ENCODE peak calls at places on chromosomes 7 and 10, in four cellular contexts. K, D, U and Y are unnamed samples.

GRCh38 chr10:107767185-107767584 is 602.7 kb upstream of the SORCS1 start:
- DNase-seq in D (no peak), K (no peak), U (no peak), Y (no peak)

GRCh38 chr10:79379512-79380124 is 32.3 kb downstream of the PPIF start:
- DNase-seq in D (no peak), K (no peak), U (no peak), Y (peak)

GRCh38 chr7:80833289-80834104 is 85.4 kb downstream of the SEMA3C start:
- DNase-seq in K (no peak), U (no peak), D (no peak), Y (no peak)

GRCh38 chr10:102280397-102281015 is 35.2 kb downstream of the GBF1 start:
- DNase-seq in K (peak), U (no peak), D (no peak), Y (no peak)

GRCh38 chr7:65832281-65832680 is 40.6 kb upstream of the VKORC1L1 start:
- DNase-seq in U (no peak), K (no peak), D (peak), Y (no peak)

GRCh38 chr7:149774237-149775175 is 1.1 kb upstream of the ZNF467 start:
- DNase-seq in K (no peak), D (no peak), U (no peak), Y (no peak)

GRCh38 chr7:44911911-44912310 is 26.6 kb upstream of the PURB start:
- DNase-seq in D (no peak), U (no peak), K (no peak), Y (no peak)

GRCh38 chr7:2521952-2522591 is 2.5 kb downstream of the LFNG start:
- DNase-seq in U (no peak), D (no peak), K (no peak), Y (no peak)

GRCh38 chr7:42212541-42213090 is 24.4 kb downstream of the GLI3 start:
- DNase-seq in U (no peak), K (no peak), D (no peak), Y (no peak)

GRCh38 chr10:133388973-133389818 is 4.8 kb upstream of the MTG1 start:
- DNase-seq in U (no peak), K (no peak), D (no peak), Y (peak)

GRCh38 chr7:98000356-98000755 is 10.4 kb upstream of the OCM2 start:
- DNase-seq in D (no peak), K (no peak), U (no peak), Y (no peak)

GRCh38 chr7:46784746-46785145 is 797.2 kb downstream of the TNS3 start:
- DNase-seq in K (no peak), D (no peak), U (no peak), Y (no peak)

GRCh38 chr10:91197044-91197651 is 23.3 kb upstream of the PCGF5 start:
- DNase-seq in K (no peak), U (no peak), D (no peak), Y (no peak)

GRCh38 chr10:44627591-44628354 is 242.9 kb upstream of the CXCL12 start:
- DNase-seq in D (no peak), K (no peak), U (no peak), Y (no peak)

GRCh38 chr7:153091477-153091876 is 331.9 kb downstream of the ACTR3B start:
- DNase-seq in D (no peak), K (no peak), U (no peak), Y (no peak)

GRCh38 chr10:14822879-14823755 is 14.7 kb downstream of the CDNF start:
- DNase-seq in U (peak), D (peak), K (peak), Y (peak)

GRCh38 chr7:142859829-142860228 is 5.0 kb downstream of the EPHB6 start:
- DNase-seq in D (no peak), K (no peak), U (no peak), Y (no peak)

GRCh38 chr7:26193432-26194206 is 6.9 kb downstream of the HNRNPA2B1 start:
- DNase-seq in K (no peak), D (no peak), U (no peak), Y (no peak)

GRCh38 chr10:71927669-71928592 is 36.3 kb upstream of the CHST3 start:
- DNase-seq in D (no peak), U (peak), K (no peak), Y (no peak)

GRCh38 chr10:46551701-46552525 is 4.5 kb downstream of the GPRIN2 start:
- DNase-seq in U (no peak), D (peak), K (no peak), Y (no peak)

GRCh38 chr7:30285067-30285530 is 702 bp downstream of the ZNRF2 start:
- DNase-seq in U (no peak), D (peak), K (peak), Y (peak)

GRCh38 chr7:17042211-17042610 is 160.4 kb upstream of the AGR3 start:
- DNase-seq in D (no peak), U (no peak), K (no peak), Y (no peak)

GRCh38 chr10:52212062-52212461 is 102.0 kb upstream of the DKK1 start:
- DNase-seq in U (peak), D (no peak), K (no peak), Y (no peak)

GRCh38 chr10:73209705-73210104 is 37.4 kb downstream of the DNAJC9 start:
- DNase-seq in K (no peak), D (no peak), U (no peak), Y (no peak)

GRCh38 chr10:116961305-116962251 is 43.4 kb downstream of the SHTN1 start:
- DNase-seq in U (no peak), K (peak), D (no peak), Y (peak)

GRCh38 chr10:34286136-34286739 is 528.9 kb downstream of the PARD3 start:
- DNase-seq in K (no peak), D (no peak), U (no peak), Y (no peak)

GRCh38 chr7:43647772-43648643 is 65.1 kb downstream of the STK17A start:
- DNase-seq in U (peak), K (peak), D (no peak), Y (no peak)

GRCh38 chr10:80137031-80137712 is 4.6 kb downstream of the PLAC9 start:
- DNase-seq in D (no peak), K (no peak), U (no peak), Y (no peak)

GRCh38 chr10:124741922-124742417 is 2.2 kb downstream of the FAM53B start:
- DNase-seq in D (no peak), K (no peak), U (no peak), Y (no peak)

GRCh38 chr10:69757206-69757552 is 44.5 kb upstream of the COL13A1 start:
- DNase-seq in U (no peak), K (no peak), D (no peak), Y (no peak)
- TF ChIP-seq FOXJ3 in U (no peak), K (no peak), D (no peak), Y (no peak)

DNA sequence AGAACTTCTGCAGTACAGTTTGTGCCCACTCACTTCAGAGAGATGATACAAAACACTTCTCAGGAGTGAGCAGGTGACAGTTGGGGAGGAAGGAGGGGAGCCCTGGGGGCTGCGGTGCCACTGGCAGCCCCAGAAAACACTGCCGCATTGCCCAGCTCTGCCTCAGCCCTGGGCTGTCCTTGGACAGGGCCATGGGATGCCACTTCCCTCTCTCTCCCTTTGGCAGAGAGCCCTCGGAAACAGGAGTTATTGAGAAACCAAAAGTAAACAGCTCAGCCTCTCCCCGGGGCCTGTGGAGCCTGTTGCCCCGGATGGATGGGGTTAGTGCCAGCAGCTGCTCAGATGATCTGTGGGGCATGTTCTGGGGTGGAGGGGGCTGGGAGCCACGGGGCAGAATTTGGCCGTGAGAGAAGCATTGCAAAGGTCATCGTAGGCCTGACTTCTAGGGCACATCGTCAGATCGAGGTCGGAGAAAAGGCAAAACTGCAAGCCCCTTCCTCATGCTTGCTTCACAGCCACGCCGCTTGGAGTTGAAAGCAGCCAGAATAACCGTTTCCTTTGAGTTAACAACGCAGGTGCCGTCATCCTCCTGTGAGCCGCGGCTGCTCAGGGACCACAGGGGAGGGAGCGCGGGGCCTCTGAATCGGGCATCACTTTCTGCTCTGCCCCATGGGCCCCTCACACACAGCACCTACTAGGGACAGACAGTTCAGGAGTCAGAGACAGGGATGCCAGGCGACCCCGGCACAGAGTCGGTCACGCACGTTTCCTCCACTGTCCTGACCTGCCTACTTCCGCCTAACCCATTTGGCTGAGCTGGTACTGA is 256.4 kb downstream of the CAMK1D start:
- DNase-seq in D (no peak), K (no peak), U (peak), Y (no peak)
- TF ChIP-seq FOXJ3 in D (no peak), K (no peak), U (peak), Y (no peak)

DNA sequence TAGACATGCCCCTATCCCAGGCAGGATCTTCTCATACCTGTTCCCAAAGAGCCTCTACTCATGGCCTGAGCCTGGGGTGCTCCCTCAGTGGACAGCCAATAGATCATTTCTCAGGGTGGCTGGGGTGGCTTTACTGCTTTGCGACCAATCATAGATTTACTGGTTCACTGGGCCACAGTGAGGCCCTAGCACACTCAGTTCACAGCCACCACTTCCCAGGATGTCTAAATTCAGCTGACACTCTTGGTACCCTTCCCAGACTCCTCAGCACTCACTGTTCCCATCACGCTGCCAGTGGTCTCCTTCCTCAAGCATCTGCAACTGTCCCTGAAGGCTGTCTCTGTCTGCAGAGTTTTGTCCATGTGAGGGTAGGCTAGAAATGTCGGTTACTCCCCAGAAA is 50.6 kb downstream of the ARHGAP22 start:
- DNase-seq in K (no peak), D (no peak), U (no peak), Y (no peak)
- TF ChIP-seq FOXJ3 in K (no peak), D (no peak), U (no peak), Y (no peak)

DNA sequence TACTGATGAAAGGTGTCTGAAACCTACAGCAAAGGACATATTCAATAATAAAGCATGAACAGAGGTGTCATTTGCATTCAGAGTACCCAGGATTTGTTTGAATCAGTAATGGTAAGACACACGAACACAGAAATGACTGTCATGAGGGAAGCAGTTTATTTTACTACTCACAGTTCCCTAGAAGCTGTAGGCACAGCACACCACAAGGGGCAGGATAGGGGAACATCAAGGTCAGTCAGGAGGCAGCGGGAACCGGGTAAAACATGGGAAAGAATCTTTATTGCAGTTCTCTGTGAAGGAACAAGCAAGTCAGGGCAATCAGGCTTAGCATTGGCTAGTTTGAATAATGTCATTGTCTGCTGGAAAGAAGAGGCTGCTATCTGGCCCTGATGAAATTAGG is 70.2 kb upstream of the PDSS1 start:
- DNase-seq in U (peak), K (no peak), D (peak), Y (peak)
- TF ChIP-seq FOXJ3 in U (no peak), K (no peak), D (no peak), Y (no peak)

GRCh38 chr7:34655384-34655783 is 2.6 kb upstream of the NPSR1 start:
- DNase-seq in D (no peak), U (peak), K (no peak), Y (no peak)
- TF ChIP-seq FOXJ3 in D (no peak), U (no peak), K (no peak), Y (no peak)

DNA sequence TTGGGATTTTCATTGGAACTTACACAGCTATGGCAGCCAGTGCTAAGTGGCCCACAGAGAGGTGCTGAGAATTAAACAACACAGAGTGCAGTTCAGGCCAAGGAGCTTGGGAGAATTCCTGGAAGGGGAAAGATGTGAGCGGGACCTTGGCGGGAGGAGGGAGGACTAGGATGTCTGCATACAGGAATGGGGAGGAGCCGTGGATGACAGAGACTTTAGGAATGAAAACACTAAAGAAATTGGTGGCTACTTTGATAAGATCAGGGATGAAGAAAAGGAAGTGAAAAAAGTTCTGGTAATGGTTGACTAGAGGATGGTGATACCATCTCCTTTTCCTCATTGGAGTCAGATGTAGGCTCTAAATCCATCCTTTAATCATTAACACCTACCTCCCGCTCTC is 234.2 kb upstream of the FZD8 start:
- DNase-seq in U (no peak), K (no peak), D (no peak), Y (no peak)
- TF ChIP-seq FOXJ3 in U (no peak), K (no peak), D (no peak), Y (no peak)

GRCh38 chr10:13706175-13706574 is 119.4 kb downstream of the PRPF18 start:
- DNase-seq in K (no peak), D (no peak), U (no peak), Y (no peak)

GRCh38 chr10:13705526-13706169 is 118.9 kb downstream of the PRPF18 start:
- DNase-seq in K (no peak), D (no peak), U (no peak), Y (peak)

GRCh38 chr10:13704969-13705368 is 118.2 kb downstream of the PRPF18 start:
- DNase-seq in D (no peak), U (no peak), K (no peak), Y (no peak)

GRCh38 chr10:13707156-13707881 is 120.6 kb downstream of the PRPF18 start:
- DNase-seq in K (no peak), U (peak), D (peak), Y (peak)

GRCh38 chr10:13706604-13707003 is 119.8 kb downstream of the PRPF18 start:
- DNase-seq in K (no peak), U (no peak), D (no peak), Y (peak)
- TF ChIP-seq FOXJ3 in K (no peak), U (no peak), D (no peak), Y (no peak)